ENCODE peak calls at places on chromosome 7, in six cellular contexts. One of them, this sample, is unnamed.

GRCh38 chr7:126569402-126569801 is 683.3 kb downstream of the GRM8 start:
- DNase-seq in activated T-helper 1 cell treated with Interleukin-2 at 50 U/mL for 16 hours: no peak
- DNase-seq in NT2/D1: no peak
- DNase-seq in neural crest cell: no peak
- DNase-seq in CD4-positive, alpha-beta memory T cell: no peak
- DNase-seq in CD8-positive, alpha-beta memory T cell: no peak
- DNase-seq in this sample: no peak

GRCh38 chr7:141477866-141478265 is 73.3 kb upstream of the AGK start:
- DNase-seq in activated T-helper 1 cell treated with Interleukin-2 at 50 U/mL for 16 hours: no peak
- DNase-seq in NT2/D1: no peak
- DNase-seq in neural crest cell: no peak
- DNase-seq in CD4-positive, alpha-beta memory T cell: no peak
- DNase-seq in CD8-positive, alpha-beta memory T cell: no peak
- DNase-seq in this sample: no peak

GRCh38 chr7:3607847-3608246 is 306.8 kb downstream of the SDK1 start:
- DNase-seq in activated T-helper 1 cell treated with Interleukin-2 at 50 U/mL for 16 hours: no peak
- DNase-seq in NT2/D1: no peak
- DNase-seq in neural crest cell: no peak
- DNase-seq in CD4-positive, alpha-beta memory T cell: no peak
- DNase-seq in CD8-positive, alpha-beta memory T cell: no peak
- DNase-seq in this sample: no peak

GRCh38 chr7:1290262-1291039 is 57.8 kb downstream of the UNCX start:
- DNase-seq in activated T-helper 1 cell treated with Interleukin-2 at 50 U/mL for 16 hours: no peak
- DNase-seq in NT2/D1: no peak
- DNase-seq in neural crest cell: no peak
- DNase-seq in CD4-positive, alpha-beta memory T cell: no peak
- DNase-seq in CD8-positive, alpha-beta memory T cell: peak; percentile 39
- DNase-seq in this sample: peak; percentile 69

GRCh38 chr7:96178581-96178980 is 143.3 kb downstream of the SLC25A13 start:
- DNase-seq in activated T-helper 1 cell treated with Interleukin-2 at 50 U/mL for 16 hours: no peak
- DNase-seq in NT2/D1: peak; percentile 23
- DNase-seq in neural crest cell: no peak
- DNase-seq in CD4-positive, alpha-beta memory T cell: no peak
- DNase-seq in CD8-positive, alpha-beta memory T cell: no peak
- DNase-seq in this sample: no peak

GRCh38 chr7:2893411-2893861 is 49.3 kb upstream of the GNA12 start:
- DNase-seq in activated T-helper 1 cell treated with Interleukin-2 at 50 U/mL for 16 hours: no peak
- DNase-seq in NT2/D1: no peak
- DNase-seq in neural crest cell: no peak
- DNase-seq in CD4-positive, alpha-beta memory T cell: no peak
- DNase-seq in CD8-positive, alpha-beta memory T cell: no peak
- DNase-seq in this sample: no peak

GRCh38 chr7:50486512-50486911 is 36.4 kb upstream of the FIGNL1 start:
- DNase-seq in activated T-helper 1 cell treated with Interleukin-2 at 50 U/mL for 16 hours: no peak
- DNase-seq in NT2/D1: no peak
- DNase-seq in neural crest cell: no peak
- DNase-seq in CD4-positive, alpha-beta memory T cell: no peak
- DNase-seq in CD8-positive, alpha-beta memory T cell: no peak
- DNase-seq in this sample: no peak

GRCh38 chr7:66206116-66206908 is 1.2 kb downstream of the TPST1 start:
- DNase-seq in activated T-helper 1 cell treated with Interleukin-2 at 50 U/mL for 16 hours: no peak
- DNase-seq in NT2/D1: no peak
- DNase-seq in neural crest cell: no peak
- DNase-seq in CD4-positive, alpha-beta memory T cell: no peak
- DNase-seq in CD8-positive, alpha-beta memory T cell: no peak
- DNase-seq in this sample: no peak

GRCh38 chr7:44112997-44113763 is 9.0 kb downstream of the AEBP1 start:
- DNase-seq in activated T-helper 1 cell treated with Interleukin-2 at 50 U/mL for 16 hours: no peak
- DNase-seq in NT2/D1: no peak
- DNase-seq in neural crest cell: no peak
- DNase-seq in CD4-positive, alpha-beta memory T cell: no peak
- DNase-seq in CD8-positive, alpha-beta memory T cell: no peak
- DNase-seq in this sample: no peak

GRCh38 chr7:47416454-47417121 is 165.3 kb downstream of the TNS3 start:
- DNase-seq in activated T-helper 1 cell treated with Interleukin-2 at 50 U/mL for 16 hours: no peak
- DNase-seq in NT2/D1: no peak
- DNase-seq in neural crest cell: no peak
- DNase-seq in CD4-positive, alpha-beta memory T cell: no peak
- DNase-seq in CD8-positive, alpha-beta memory T cell: no peak
- DNase-seq in this sample: no peak

GRCh38 chr7:154914580-154915380 is 88.1 kb downstream of the PAXIP1 start:
- DNase-seq in activated T-helper 1 cell treated with Interleukin-2 at 50 U/mL for 16 hours: no peak
- DNase-seq in NT2/D1: no peak
- DNase-seq in neural crest cell: no peak
- DNase-seq in CD4-positive, alpha-beta memory T cell: no peak
- DNase-seq in CD8-positive, alpha-beta memory T cell: no peak
- DNase-seq in this sample: no peak

GRCh38 chr7:142885311-142886230 is at the start of gene TRPV6:
- DNase-seq in activated T-helper 1 cell treated with Interleukin-2 at 50 U/mL for 16 hours: no peak
- DNase-seq in NT2/D1: peak; percentile 20
- DNase-seq in neural crest cell: no peak
- DNase-seq in CD4-positive, alpha-beta memory T cell: no peak
- DNase-seq in CD8-positive, alpha-beta memory T cell: no peak
- DNase-seq in this sample: peak; percentile 73

GRCh38 chr7:8221603-8222002 is 40.4 kb downstream of the ICA1 start:
- DNase-seq in activated T-helper 1 cell treated with Interleukin-2 at 50 U/mL for 16 hours: no peak
- DNase-seq in NT2/D1: peak; percentile 67
- DNase-seq in neural crest cell: no peak
- DNase-seq in CD4-positive, alpha-beta memory T cell: no peak
- DNase-seq in CD8-positive, alpha-beta memory T cell: no peak
- DNase-seq in this sample: peak; percentile 33

GRCh38 chr7:134186022-134186421 is 58.9 kb downstream of the LRGUK start:
- DNase-seq in activated T-helper 1 cell treated with Interleukin-2 at 50 U/mL for 16 hours: no peak
- DNase-seq in NT2/D1: no peak
- DNase-seq in neural crest cell: no peak
- DNase-seq in CD4-positive, alpha-beta memory T cell: no peak
- DNase-seq in CD8-positive, alpha-beta memory T cell: no peak
- DNase-seq in this sample: no peak

GRCh38 chr7:130486114-130486962 is 5.5 kb upstream of the MEST start:
- DNase-seq in activated T-helper 1 cell treated with Interleukin-2 at 50 U/mL for 16 hours: peak; percentile 20
- DNase-seq in NT2/D1: no peak
- DNase-seq in neural crest cell: peak; percentile 56
- DNase-seq in CD4-positive, alpha-beta memory T cell: peak; percentile 47
- DNase-seq in CD8-positive, alpha-beta memory T cell: peak; percentile 18
- DNase-seq in this sample: peak; percentile 94

GRCh38 chr7:90919766-90920165 is 323.6 kb downstream of the CDK14 start:
- DNase-seq in activated T-helper 1 cell treated with Interleukin-2 at 50 U/mL for 16 hours: no peak
- DNase-seq in NT2/D1: no peak
- DNase-seq in neural crest cell: no peak
- DNase-seq in CD4-positive, alpha-beta memory T cell: no peak
- DNase-seq in CD8-positive, alpha-beta memory T cell: no peak
- DNase-seq in this sample: no peak

GRCh38 chr7:116101709-116102108 is 71.1 kb upstream of the TFEC start:
- DNase-seq in activated T-helper 1 cell treated with Interleukin-2 at 50 U/mL for 16 hours: no peak
- DNase-seq in NT2/D1: no peak
- DNase-seq in neural crest cell: no peak
- DNase-seq in CD4-positive, alpha-beta memory T cell: no peak
- DNase-seq in CD8-positive, alpha-beta memory T cell: no peak
- DNase-seq in this sample: no peak

GRCh38 chr7:6680146-6680545 is 26.6 kb downstream of the ZNF12 start:
- DNase-seq in activated T-helper 1 cell treated with Interleukin-2 at 50 U/mL for 16 hours: no peak
- DNase-seq in NT2/D1: no peak
- DNase-seq in neural crest cell: no peak
- DNase-seq in CD4-positive, alpha-beta memory T cell: no peak
- DNase-seq in CD8-positive, alpha-beta memory T cell: no peak
- DNase-seq in this sample: no peak

GRCh38 chr7:1403844-1404404 is 55.3 kb downstream of the MICALL2 start:
- DNase-seq in activated T-helper 1 cell treated with Interleukin-2 at 50 U/mL for 16 hours: no peak
- DNase-seq in NT2/D1: peak; percentile 39
- DNase-seq in neural crest cell: no peak
- DNase-seq in CD4-positive, alpha-beta memory T cell: no peak
- DNase-seq in CD8-positive, alpha-beta memory T cell: no peak
- DNase-seq in this sample: no peak

GRCh38 chr7:87926581-87927461 is 7.2 kb upstream of the ADAM22 start:
- DNase-seq in activated T-helper 1 cell treated with Interleukin-2 at 50 U/mL for 16 hours: no peak
- DNase-seq in NT2/D1: peak; percentile 49
- DNase-seq in neural crest cell: no peak
- DNase-seq in CD4-positive, alpha-beta memory T cell: no peak
- DNase-seq in CD8-positive, alpha-beta memory T cell: no peak
- DNase-seq in this sample: peak; percentile 44

GRCh38 chr7:56091591-56091990 is 1.2 kb downstream of the PHKG1 start:
- DNase-seq in activated T-helper 1 cell treated with Interleukin-2 at 50 U/mL for 16 hours: no peak
- DNase-seq in NT2/D1: no peak
- DNase-seq in neural crest cell: no peak
- DNase-seq in CD4-positive, alpha-beta memory T cell: no peak
- DNase-seq in CD8-positive, alpha-beta memory T cell: no peak
- DNase-seq in this sample: no peak

GRCh38 chr7:120033114-120033513 is 239.9 kb upstream of the KCND2 start:
- DNase-seq in activated T-helper 1 cell treated with Interleukin-2 at 50 U/mL for 16 hours: no peak
- DNase-seq in NT2/D1: no peak
- DNase-seq in neural crest cell: no peak
- DNase-seq in CD4-positive, alpha-beta memory T cell: no peak
- DNase-seq in CD8-positive, alpha-beta memory T cell: no peak
- DNase-seq in this sample: no peak

GRCh38 chr7:42910306-42910705 is 1.6 kb downstream of the C7orf25 start:
- DNase-seq in activated T-helper 1 cell treated with Interleukin-2 at 50 U/mL for 16 hours: no peak
- DNase-seq in NT2/D1: no peak
- DNase-seq in neural crest cell: no peak
- DNase-seq in CD4-positive, alpha-beta memory T cell: no peak
- DNase-seq in CD8-positive, alpha-beta memory T cell: no peak
- DNase-seq in this sample: no peak

GRCh38 chr7:102279537-102280400 is 6.9 kb upstream of the SH2B2 start:
- DNase-seq in activated T-helper 1 cell treated with Interleukin-2 at 50 U/mL for 16 hours: peak; percentile 37
- DNase-seq in NT2/D1: peak; percentile 62
- DNase-seq in neural crest cell: peak; percentile 77
- DNase-seq in CD4-positive, alpha-beta memory T cell: peak; percentile 46
- DNase-seq in CD8-positive, alpha-beta memory T cell: peak; percentile 33
- DNase-seq in this sample: peak; percentile 31

GRCh38 chr7:131173148-131173890 is 154.4 kb upstream of the MKLN1 start:
- DNase-seq in activated T-helper 1 cell treated with Interleukin-2 at 50 U/mL for 16 hours: no peak
- DNase-seq in NT2/D1: no peak
- DNase-seq in neural crest cell: no peak
- DNase-seq in CD4-positive, alpha-beta memory T cell: no peak
- DNase-seq in CD8-positive, alpha-beta memory T cell: no peak
- DNase-seq in this sample: no peak

GRCh38 chr7:1397491-1398327 is 61.6 kb downstream of the MICALL2 start:
- DNase-seq in activated T-helper 1 cell treated with Interleukin-2 at 50 U/mL for 16 hours: no peak
- DNase-seq in NT2/D1: no peak
- DNase-seq in neural crest cell: no peak
- DNase-seq in CD4-positive, alpha-beta memory T cell: no peak
- DNase-seq in CD8-positive, alpha-beta memory T cell: no peak
- DNase-seq in this sample: no peak